ENCODE peak calls at places on chromosomes 2 and 18, in six cellular contexts. One of them, this sample, is unnamed.

GRCh38 chr18:34647251-34647650 is 62.8 kb upstream of the DTNA start:
- DNase-seq in adipocyte: no peak
- DNase-seq in Karpas-422: peak; percentile 66
- DNase-seq in stomach: no peak
- DNase-seq in sigmoid colon: no peak
- DNase-seq in transverse colon: no peak
- DNase-seq in this sample: no peak

GRCh38 chr2:176079851-176080539 is 3.8 kb downstream of the EVX2 start:
- DNase-seq in sigmoid colon: no peak
- DNase-seq in adipocyte: peak; percentile 71
- DNase-seq in transverse colon: no peak
- DNase-seq in stomach: no peak
- DNase-seq in Karpas-422: no peak
- DNase-seq in this sample: peak; percentile 80

GRCh38 chr2:114742245-114742644 is 299.8 kb downstream of the DPP10 start:
- DNase-seq in stomach: no peak
- DNase-seq in Karpas-422: no peak
- DNase-seq in adipocyte: no peak
- DNase-seq in transverse colon: no peak
- DNase-seq in sigmoid colon: no peak
- DNase-seq in this sample: no peak

GRCh38 chr18:58223717-58224424 is 179.8 kb downstream of the NEDD4L start:
- DNase-seq in transverse colon: peak; percentile 66
- DNase-seq in stomach: peak; percentile 85
- DNase-seq in Karpas-422: no peak
- DNase-seq in adipocyte: peak; percentile 86
- DNase-seq in sigmoid colon: no peak
- DNase-seq in this sample: peak; percentile 80

GRCh38 chr2:120959426-120959825 is 223.8 kb downstream of the GLI2 start:
- DNase-seq in adipocyte: no peak
- DNase-seq in sigmoid colon: peak; percentile 89
- DNase-seq in stomach: no peak
- DNase-seq in transverse colon: no peak
- DNase-seq in Karpas-422: no peak
- DNase-seq in this sample: no peak

GRCh38 chr2:134438371-134438770 is 184.5 kb downstream of the MGAT5 start:
- DNase-seq in adipocyte: no peak
- DNase-seq in stomach: no peak
- DNase-seq in transverse colon: no peak
- DNase-seq in Karpas-422: no peak
- DNase-seq in sigmoid colon: no peak
- DNase-seq in this sample: no peak

GRCh38 chr2:72612614-72613160 is 213.1 kb downstream of the EXOC6B start:
- DNase-seq in transverse colon: no peak
- DNase-seq in adipocyte: peak; percentile 79
- DNase-seq in stomach: no peak
- DNase-seq in sigmoid colon: no peak
- DNase-seq in Karpas-422: no peak
- DNase-seq in this sample: no peak

GRCh38 chr2:121092095-121092494 is 192.9 kb downstream of the TFCP2L1 start:
- DNase-seq in Karpas-422: no peak
- DNase-seq in adipocyte: no peak
- DNase-seq in stomach: peak; percentile 83
- DNase-seq in transverse colon: peak; percentile 53
- DNase-seq in sigmoid colon: no peak
- DNase-seq in this sample: no peak

GRCh38 chr2:75558786-75559428 is 1.8 kb downstream of the EVA1A start:
- DNase-seq in sigmoid colon: no peak
- DNase-seq in Karpas-422: no peak
- DNase-seq in stomach: no peak
- DNase-seq in adipocyte: no peak
- DNase-seq in transverse colon: no peak
- DNase-seq in this sample: no peak

GRCh38 chr18:42447688-42448087 is 492.7 kb downstream of the PIK3C3 start:
- DNase-seq in adipocyte: no peak
- DNase-seq in stomach: no peak
- DNase-seq in sigmoid colon: no peak
- DNase-seq in Karpas-422: no peak
- DNase-seq in transverse colon: no peak
- DNase-seq in this sample: no peak

GRCh38 chr2:197145471-197146056 is 165.0 kb downstream of the ANKRD44 start:
- DNase-seq in stomach: no peak
- DNase-seq in adipocyte: no peak
- DNase-seq in transverse colon: peak; percentile 20
- DNase-seq in Karpas-422: peak; percentile 95
- DNase-seq in sigmoid colon: no peak
- DNase-seq in this sample: no peak

GRCh38 chr18:68991281-68991680 is 193.4 kb downstream of the CCDC102B start:
- DNase-seq in Karpas-422: no peak
- DNase-seq in sigmoid colon: no peak
- DNase-seq in stomach: no peak
- DNase-seq in adipocyte: peak; percentile 46
- DNase-seq in transverse colon: no peak
- DNase-seq in this sample: no peak

DNA sequence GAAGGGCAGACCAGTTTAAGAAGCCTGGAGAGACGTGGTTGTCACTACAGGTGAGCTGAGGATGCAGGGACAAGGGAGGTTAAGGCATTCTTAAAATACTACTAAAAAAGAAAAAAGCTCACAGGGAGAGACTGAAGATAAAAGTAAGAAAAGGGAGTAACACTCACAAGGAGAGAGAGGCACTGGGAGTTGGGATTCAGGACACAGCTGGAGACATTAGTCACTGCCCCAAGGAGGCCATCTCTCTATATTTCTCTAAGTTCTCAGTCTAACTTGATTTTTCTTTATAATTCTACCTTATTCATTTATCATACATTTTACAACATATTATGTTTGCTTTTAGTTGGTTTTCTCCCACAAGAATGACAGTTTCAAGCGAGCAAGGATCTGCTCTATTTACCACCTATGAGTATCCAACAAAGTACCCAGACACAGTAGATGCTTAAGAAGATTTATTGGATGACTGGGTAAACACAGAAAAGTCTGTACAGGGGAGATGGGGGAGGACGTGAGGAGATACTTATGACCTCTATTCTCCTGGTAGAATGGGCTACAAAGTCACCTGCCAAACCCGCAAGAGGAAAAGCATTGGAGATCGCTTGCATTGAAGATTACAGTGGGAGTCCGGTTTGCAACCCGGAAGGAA is 2.2 kb downstream of the SERPINE2 start:
- DNase-seq in adipocyte: no peak
- DNase-seq in transverse colon: no peak
- DNase-seq in sigmoid colon: no peak
- DNase-seq in Karpas-422: no peak
- DNase-seq in stomach: no peak
- DNase-seq in this sample: peak; percentile 12
- H3K4me3 ChIP-seq in adipocyte: peak overlapping the region; percentile 89
- H3K4me3 ChIP-seq in transverse colon: no peak overlapping the region
- H3K4me3 ChIP-seq in sigmoid colon: no peak overlapping the region
- H3K4me3 ChIP-seq in Karpas-422: no peak overlapping the region
- H3K4me3 ChIP-seq in stomach: no peak overlapping the region
- H3K4me3 ChIP-seq in this sample: no peak overlapping the region

DNA sequence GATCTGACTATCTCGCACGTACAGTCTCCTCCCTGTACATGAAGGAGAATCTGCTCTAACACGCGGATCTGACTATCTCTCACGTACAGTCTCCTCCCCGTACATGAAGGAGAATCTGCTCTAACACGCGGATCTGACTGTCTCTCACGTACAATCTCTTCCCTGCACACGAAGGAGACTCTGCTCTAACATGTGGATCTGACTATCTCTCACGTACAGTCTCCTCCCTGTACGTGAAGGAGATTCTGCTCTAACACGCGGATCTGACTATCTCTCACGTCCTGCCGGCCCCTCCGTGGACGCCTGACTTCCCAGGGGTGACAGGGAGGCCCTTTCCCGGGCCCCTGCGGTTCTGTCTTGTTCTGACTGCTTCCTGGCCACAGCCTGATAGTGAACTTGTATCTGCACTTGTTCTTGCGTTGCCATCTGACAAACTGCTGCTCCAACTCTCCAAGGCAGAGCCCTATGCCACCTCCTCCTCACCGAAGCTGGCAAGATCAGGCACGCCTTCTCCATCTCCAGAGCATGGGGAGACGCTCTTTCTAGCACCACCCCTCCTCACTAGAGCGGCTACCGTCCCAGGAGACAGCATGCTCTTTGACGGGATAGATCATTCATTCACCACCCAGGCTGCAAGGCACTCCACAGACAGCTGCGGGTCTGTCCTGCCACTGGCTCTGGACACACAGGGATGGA is 238.6 kb downstream of the TWIST2 start:
- DNase-seq in transverse colon: no peak
- DNase-seq in adipocyte: no peak
- DNase-seq in Karpas-422: no peak
- DNase-seq in stomach: no peak
- DNase-seq in sigmoid colon: no peak
- DNase-seq in this sample: no peak
- H3K36me3 ChIP-seq in transverse colon: no peaks in the 10 kb centered on the region
- H3K36me3 ChIP-seq in adipocyte: peaks cover 22% of the 10 kb centered on the region
- H3K36me3 ChIP-seq in Karpas-422: no peaks in the 10 kb centered on the region
- H3K36me3 ChIP-seq in stomach: peaks cover 73% of the 10 kb centered on the region
- H3K36me3 ChIP-seq in sigmoid colon: peaks cover 27% of the 10 kb centered on the region
- H3K36me3 ChIP-seq in this sample: no peaks in the 10 kb centered on the region

GRCh38 chr2:237712477-237713377 is 85.3 kb downstream of the LRRFIP1 start:
- DNase-seq in Karpas-422: no peak
- DNase-seq in adipocyte: no peak
- DNase-seq in stomach: no peak
- DNase-seq in sigmoid colon: no peak
- DNase-seq in transverse colon: no peak
- DNase-seq in this sample: no peak

GRCh38 chr2:237711458-237712150 is 84.2 kb downstream of the LRRFIP1 start:
- DNase-seq in adipocyte: no peak
- DNase-seq in sigmoid colon: peak; percentile 52
- DNase-seq in transverse colon: no peak
- DNase-seq in stomach: no peak
- DNase-seq in Karpas-422: no peak
- DNase-seq in this sample: no peak

GRCh38 chr2:237715459-237715947 is 83.1 kb upstream of the RBM44 start:
- DNase-seq in transverse colon: peak; percentile 70
- DNase-seq in sigmoid colon: peak; percentile 63
- DNase-seq in Karpas-422: no peak
- DNase-seq in stomach: peak; percentile 54
- DNase-seq in adipocyte: no peak
- DNase-seq in this sample: no peak

GRCh38 chr2:237717366-237718276 is 81.0 kb upstream of the RBM44 start:
- DNase-seq in Karpas-422: no peak
- DNase-seq in adipocyte: no peak
- DNase-seq in stomach: no peak
- DNase-seq in transverse colon: no peak
- DNase-seq in sigmoid colon: peak; percentile 64
- DNase-seq in this sample: no peak

DNA sequence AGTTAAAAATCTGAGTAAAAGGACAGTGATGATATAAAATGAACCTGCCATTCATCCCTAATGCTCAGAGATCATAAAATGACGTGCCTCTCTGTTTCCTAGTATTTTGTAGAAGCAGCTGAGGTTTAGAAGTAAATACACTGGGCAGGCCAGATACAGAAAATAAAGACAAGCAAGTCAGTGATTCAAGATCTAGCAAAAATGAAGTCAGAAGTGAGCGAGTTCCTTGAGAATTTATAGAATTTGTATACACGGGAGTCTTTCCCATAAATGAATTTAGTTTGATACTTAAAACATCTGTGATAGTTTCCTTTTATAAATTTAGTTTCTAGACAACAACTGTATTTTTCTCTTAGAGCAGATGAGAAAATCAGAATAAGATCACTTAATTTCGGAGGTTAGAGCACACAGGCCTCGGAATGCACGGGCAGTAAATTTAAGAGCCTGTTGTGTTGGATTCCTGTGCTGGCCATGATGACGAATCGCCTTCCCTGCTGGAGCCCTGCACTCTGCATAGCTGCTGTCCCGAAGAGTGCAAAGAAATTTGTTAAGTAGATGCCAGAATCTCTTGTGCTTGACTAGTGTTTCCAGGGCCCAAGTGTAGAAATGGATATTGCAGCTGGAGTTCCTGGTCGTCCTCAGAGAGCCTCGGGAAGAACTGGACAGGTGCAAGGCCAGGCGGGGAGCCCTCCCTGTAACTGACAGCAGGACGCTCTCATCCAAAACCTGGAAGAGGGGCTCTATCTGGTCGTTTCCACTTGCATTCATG is 83.7 kb upstream of the RBM44 start:
- DNase-seq in stomach: no peak
- DNase-seq in adipocyte: no peak
- DNase-seq in sigmoid colon: peak; percentile 89
- DNase-seq in Karpas-422: no peak
- DNase-seq in transverse colon: no peak
- DNase-seq in this sample: peak; percentile 42
- H3K9me3 ChIP-seq in stomach: no peaks in the 10 kb centered on the region
- H3K9me3 ChIP-seq in adipocyte: no peaks in the 10 kb centered on the region
- H3K9me3 ChIP-seq in sigmoid colon: no peaks in the 10 kb centered on the region
- H3K9me3 ChIP-seq in Karpas-422: no peaks in the 10 kb centered on the region
- H3K9me3 ChIP-seq in transverse colon: no peaks in the 10 kb centered on the region
- H3K9me3 ChIP-seq in this sample: no peaks in the 10 kb centered on the region

GRCh38 chr2:95077893-95078603 is 43.6 kb downstream of the MRPS5 start:
- DNase-seq in transverse colon: no peak
- DNase-seq in sigmoid colon: no peak
- DNase-seq in Karpas-422: no peak
- DNase-seq in adipocyte: no peak
- DNase-seq in stomach: no peak
- DNase-seq in this sample: no peak

GRCh38 chr2:95075440-95075885 is 46.1 kb downstream of the MRPS5 start:
- DNase-seq in transverse colon: no peak
- DNase-seq in sigmoid colon: no peak
- DNase-seq in adipocyte: no peak
- DNase-seq in stomach: no peak
- DNase-seq in Karpas-422: no peak
- DNase-seq in this sample: no peak

GRCh38 chr2:95077521-95077807 is 44.1 kb downstream of the MRPS5 start:
- DNase-seq in Karpas-422: no peak
- DNase-seq in adipocyte: no peak
- DNase-seq in stomach: no peak
- DNase-seq in sigmoid colon: no peak
- DNase-seq in transverse colon: no peak
- DNase-seq in this sample: no peak

GRCh38 chr2:95074663-95075439 is 46.8 kb downstream of the MRPS5 start:
- DNase-seq in sigmoid colon: no peak
- DNase-seq in transverse colon: no peak
- DNase-seq in adipocyte: no peak
- DNase-seq in Karpas-422: no peak
- DNase-seq in stomach: no peak
- DNase-seq in this sample: no peak

DNA sequence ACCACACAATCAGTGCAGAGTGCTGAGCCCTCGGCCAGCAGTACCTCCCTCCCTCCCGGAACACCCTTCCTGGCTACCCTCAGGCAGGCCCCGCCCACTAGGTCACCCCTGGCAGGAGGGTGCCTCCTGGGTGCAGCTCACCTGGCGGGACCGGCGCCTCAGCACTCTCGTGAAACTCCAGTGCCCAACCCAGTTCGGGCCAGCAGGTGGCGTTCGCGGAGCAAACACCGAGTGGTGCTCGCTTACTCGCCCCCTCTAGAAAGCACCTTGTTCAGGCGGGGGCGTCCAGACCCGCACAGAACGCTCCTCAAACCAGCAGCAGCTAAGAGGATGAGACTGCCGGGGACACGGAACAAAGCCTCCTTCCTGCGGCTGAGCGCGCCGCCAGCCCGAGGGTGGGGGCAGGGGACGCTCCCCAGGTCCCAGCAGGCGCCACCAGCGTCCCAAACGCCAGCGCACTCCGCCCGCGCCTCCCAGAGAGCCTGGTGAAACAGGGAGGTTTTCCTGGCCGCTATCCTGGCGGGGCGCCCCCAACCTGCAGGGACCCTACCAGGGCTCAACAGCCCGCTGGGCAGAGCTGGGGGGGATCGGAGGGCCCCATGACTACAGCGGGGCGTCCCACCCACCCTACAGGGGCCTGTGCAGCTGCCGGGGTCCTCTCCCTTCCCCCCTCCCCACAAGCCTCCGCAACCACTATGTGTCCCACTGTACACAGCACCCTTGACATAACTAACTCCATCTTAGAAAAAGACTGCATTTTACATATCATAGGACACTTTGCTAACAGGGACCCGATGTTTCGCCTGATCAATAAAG is 44.7 kb downstream of the MRPS5 start:
- DNase-seq in sigmoid colon: peak; percentile 73
- DNase-seq in transverse colon: peak; percentile 87
- DNase-seq in adipocyte: peak; percentile 83
- DNase-seq in stomach: peak; percentile 94
- DNase-seq in Karpas-422: peak; percentile 90
- DNase-seq in this sample: peak; percentile 57
- H3K4me3 ChIP-seq in sigmoid colon: peak overlapping the region; percentile 46
- H3K4me3 ChIP-seq in transverse colon: peak overlapping the region; percentile 32
- H3K4me3 ChIP-seq in adipocyte: peak overlapping the region; percentile 73
- H3K4me3 ChIP-seq in stomach: peak overlapping the region; percentile 52
- H3K4me3 ChIP-seq in Karpas-422: peak overlapping the region; percentile 64
- H3K4me3 ChIP-seq in this sample: peak overlapping the region; percentile 34